ENCODE peak calls at places on chromosomes 1 and 21, in eight cellular contexts. O, W, K, N, F, G, Z and U are unnamed samples.

GRCh38 chr1:241627453-241628329 is 12.5 kb downstream of the CHML start:
- DNase-seq in O (peak; percentile 49), W (no peak), K (no peak), N (peak; percentile 64), F (no peak), G (no peak), Z (peak; percentile 81), U (no peak)

GRCh38 chr1:113928129-113928949 is 785 bp upstream of the HIPK1 start:
- DNase-seq in O (no peak), W (no peak), K (no peak), N (peak; percentile 12), F (no peak), G (no peak), Z (peak; percentile 57), U (no peak)

GRCh38 chr1:107993920-107994319 is 28.9 kb upstream of the VAV3 start:
- DNase-seq in O (no peak), W (no peak), K (no peak), N (peak; percentile 83), F (no peak), G (no peak), Z (no peak), U (no peak)

GRCh38 chr1:92538413-92539061 is 51.8 kb upstream of the GFI1 start:
- DNase-seq in O (no peak), W (no peak), K (no peak), N (no peak), F (no peak), G (no peak), Z (no peak), U (no peak)

GRCh38 chr21:34520769-34521508 is 8.9 kb upstream of the KCNE1 start:
- DNase-seq in O (no peak), W (no peak), K (peak; percentile 40), N (no peak), F (no peak), G (no peak), Z (no peak), U (peak; percentile 69)

GRCh38 chr1:229268505-229268904 is 2.4 kb upstream of the RAB4A start:
- DNase-seq in O (no peak), W (no peak), K (no peak), N (no peak), F (no peak), G (no peak), Z (no peak), U (no peak)

GRCh38 chr1:33455537-33456301 is 16.7 kb upstream of the ZSCAN20 start:
- DNase-seq in O (peak; percentile 70), W (no peak), K (no peak), N (peak; percentile 51), F (peak; percentile 61), G (peak; percentile 34), Z (peak; percentile 80), U (no peak)

GRCh38 chr1:19605884-19606442 is 38.1 kb upstream of the NBL1 start:
- DNase-seq in O (no peak), W (no peak), K (no peak), N (peak; percentile 26), F (no peak), G (no peak), Z (no peak), U (no peak)

GRCh38 chr1:56331892-56332567 is 247.3 kb downstream of the PLPP3 start:
- DNase-seq in O (peak; percentile 16), W (no peak), K (no peak), N (no peak), F (no peak), G (no peak), Z (no peak), U (no peak)

DNA sequence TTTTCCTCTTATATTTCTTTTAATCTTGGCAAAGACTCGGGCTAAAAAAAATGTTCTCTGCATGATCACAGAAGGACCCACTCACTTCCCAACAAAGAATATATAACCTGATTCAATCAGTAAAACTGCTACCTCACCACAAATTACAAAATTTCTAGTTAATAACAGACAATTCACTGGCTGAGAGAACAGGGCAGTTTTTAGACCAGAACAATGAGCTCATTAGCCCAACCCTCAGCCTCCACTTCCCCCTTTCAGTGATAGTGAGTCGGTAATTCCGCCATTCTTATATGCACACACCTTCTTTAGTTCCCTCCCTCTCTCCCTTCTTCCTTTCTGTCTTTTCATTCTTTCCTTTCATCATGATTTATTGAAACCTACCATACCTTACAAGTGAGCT is 8.9 kb downstream of the SIPA1L2 start:
- DNase-seq in O (no peak), W (no peak), K (no peak), N (no peak), F (no peak), G (no peak), Z (no peak), U (no peak)
- H3K4me1 ChIP-seq in O (no peaks in the 10 kb centered on the region), W (peaks cover 7% of the 10 kb centered on the region), K (peaks cover 99% of the 10 kb centered on the region), N (peaks cover 6% of the 10 kb centered on the region), F (peaks cover 7% of the 10 kb centered on the region), G (peaks cover 11% of the 10 kb centered on the region), Z (peaks cover 73% of the 10 kb centered on the region), U (no peaks in the 10 kb centered on the region)

GRCh38 chr1:15207031-15207828 is 39.8 kb upstream of the FHAD1 start:
- DNase-seq in O (no peak), W (no peak), K (no peak), N (no peak), F (no peak), G (no peak), Z (no peak), U (peak; percentile 75)
- H3K4me3 ChIP-seq in O (no peak overlapping the region), W (no peak overlapping the region), K (no peak overlapping the region), N (no peak overlapping the region), F (no peak overlapping the region), G (no peak overlapping the region), Z (no peak overlapping the region), U (no peak overlapping the region)

DNA sequence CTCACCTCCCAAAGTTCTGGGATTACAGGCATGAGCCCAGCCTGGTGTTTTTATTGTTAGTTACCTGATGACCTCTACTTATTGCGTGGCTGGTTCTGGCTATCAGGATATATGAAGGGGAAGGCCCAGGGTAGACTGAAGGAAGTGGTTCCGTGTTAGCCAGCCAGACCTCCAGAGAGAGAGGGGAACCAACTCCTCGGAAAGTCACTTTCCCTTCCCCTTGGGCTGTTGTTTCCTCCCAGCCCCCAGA is 2.5 kb upstream of the RCSD1 start:
- DNase-seq in O (no peak), W (no peak), K (no peak), N (no peak), F (no peak), G (no peak), Z (peak; percentile 65), U (no peak)
- H3K4me1 ChIP-seq in O (peaks cover 53% of the 10 kb centered on the region), W (no peaks in the 10 kb centered on the region), K (peaks cover 51% of the 10 kb centered on the region), N (peaks cover 7% of the 10 kb centered on the region), F (peaks cover 9% of the 10 kb centered on the region), G (peaks cover 4% of the 10 kb centered on the region), Z (peaks cover 82% of the 10 kb centered on the region), U (no peaks in the 10 kb centered on the region)

GRCh38 chr1:192604979-192605620 is 29.5 kb downstream of the RGS1 start:
- DNase-seq in O (no peak), W (no peak), K (no peak), N (no peak), F (no peak), G (no peak), Z (peak; percentile 47), U (no peak)
- H3K4me3 ChIP-seq in O (no peak overlapping the region), W (no peak overlapping the region), K (no peak overlapping the region), N (no peak overlapping the region), F (no peak overlapping the region), G (no peak overlapping the region), Z (no peak overlapping the region), U (no peak overlapping the region)

GRCh38 chr1:30284226-30284625 is 439.2 kb downstream of the MATN1 start:
- DNase-seq in O (no peak), W (no peak), K (no peak), N (no peak), F (no peak), G (no peak), Z (no peak), U (no peak)
- H3K4me1 ChIP-seq in O (no peaks in the 10 kb centered on the region), W (no peaks in the 10 kb centered on the region), K (no peaks in the 10 kb centered on the region), N (no peaks in the 10 kb centered on the region), F (no peaks in the 10 kb centered on the region), G (no peaks in the 10 kb centered on the region), Z (no peaks in the 10 kb centered on the region), U (no peaks in the 10 kb centered on the region)